ENCODE peak calls at places on chromosomes 1 and 21, in nine cellular contexts. I, E, L, Z, X, B, Y, A and F are unnamed samples.

GRCh38 chr1:63746129-63746864 is 27.5 kb upstream of the ROR1 start:
- DNase-seq in Y (peak), X (peak), Z (peak), A (no peak), L (no peak), I (no peak), B (no peak), E (peak), F (no peak)

GRCh38 chr1:202860744-202861419 is 28.1 kb downstream of the RABIF start:
- DNase-seq in Z (no peak), I (peak), L (peak), E (peak), Y (peak), A (no peak), B (peak), X (peak), F (peak)

GRCh38 chr1:53327183-53327941 is 508 bp downstream of the LRP8 start:
- DNase-seq in I (peak), A (peak), E (peak), X (peak), Z (no peak), Y (peak), L (peak), B (peak), F (no peak)

GRCh38 chr21:44734026-44734745 is 22.8 kb upstream of the TSPEAR start:
- DNase-seq in I (no peak), Z (no peak), E (no peak), B (no peak), L (no peak), Y (no peak), X (no peak), A (peak), F (no peak)

GRCh38 chr1:24009406-24009805 is 29.3 kb upstream of the SRSF10 start:
- DNase-seq in Y (peak), A (no peak), X (no peak), Z (no peak), B (no peak), L (no peak), E (peak), I (no peak), F (no peak)

GRCh38 chr1:114153051-114153620 is 533 bp downstream of the SYT6 start:
- DNase-seq in I (peak), B (no peak), Z (no peak), E (no peak), Y (no peak), X (peak), L (peak), A (no peak), F (no peak)

GRCh38 chr1:61960999-61961398 is 218.7 kb downstream of the PATJ start:
- DNase-seq in Y (no peak), Z (no peak), B (no peak), A (no peak), L (no peak), X (no peak), E (no peak), I (no peak), F (no peak)

GRCh38 chr1:108881369-108881768 is 4.6 kb downstream of the GPSM2 start:
- DNase-seq in Y (peak), L (no peak), Z (no peak), E (peak), A (peak), I (no peak), B (no peak), X (no peak), F (no peak)

GRCh38 chr1:42747125-42747524 is 7.1 kb upstream of the CLDN19 start:
- DNase-seq in E (no peak), B (peak), L (peak), Z (no peak), Y (peak), A (no peak), I (no peak), X (peak), F (peak)

GRCh38 chr1:103107696-103108524 is at the start of gene COL11A1:
- DNase-seq in B (no peak), X (peak), Y (no peak), E (no peak), I (no peak), L (peak), Z (no peak), A (no peak), F (no peak)

GRCh38 chr21:40841524-40842196 is 5.3 kb downstream of the DSCAM start:
- DNase-seq in Y (no peak), Z (no peak), E (peak), X (peak), L (peak), B (no peak), I (peak), A (no peak), F (peak)

GRCh38 chr1:17463991-17464390 is 24.5 kb upstream of the RCC2 start:
- DNase-seq in I (no peak), A (no peak), B (no peak), Z (no peak), Y (no peak), L (no peak), E (no peak), X (no peak), F (no peak)